ENCODE peak calls at places on chromosomes 5 and 9, in nine cellular contexts. J is cardiac muscle cell; I is GM10248; C is choroid plexus epithelial cell; O is cardiac fibroblast; P is CD8-positive, alpha-beta T cell; G is astrocyte; B is heart left ventricle; Z is tibial nerve. S is an unnamed sample.

GRCh38 chr5:73135429-73136276 is 15.3 kb downstream of the TMEM171 start:
- DNase-seq in J (peak; percentile 62), I (no peak), C (peak; percentile 75), O (peak; percentile 48), P (no peak), G (no peak), B (no peak), Z (no peak), S (no peak)

GRCh38 chr5:76867827-76868693 is 18.2 kb downstream of the S100Z start:
- DNase-seq in J (peak; percentile 86), I (peak; percentile 67), C (peak; percentile 87), O (peak; percentile 87), P (peak; percentile 32), G (peak; percentile 30), B (peak; percentile 62), Z (peak; percentile 24), S (peak; percentile 37)

GRCh38 chr9:38414040-38414723 is 10.1 kb downstream of the IGFBPL1 start:
- DNase-seq in J (no peak), I (no peak), C (no peak), O (no peak), P (no peak), G (no peak), B (no peak), Z (no peak), S (no peak)

GRCh38 chr5:95664204-95664786 is 17.7 kb downstream of the RFESD start:
- DNase-seq in J (peak; percentile 50), I (no peak), C (peak; percentile 59), O (peak; percentile 69), P (no peak), G (peak; percentile 33), B (no peak), Z (no peak), S (no peak)

GRCh38 chr9:87554177-87554940 is 56.7 kb downstream of the DAPK1 start:
- DNase-seq in J (no peak), I (no peak), C (no peak), O (no peak), P (no peak), G (no peak), B (no peak), Z (no peak), S (no peak)

GRCh38 chr9:68610016-68610415 is 69.3 kb upstream of the TMEM252 start:
- DNase-seq in J (no peak), I (no peak), C (no peak), O (no peak), P (no peak), G (no peak), B (no peak), Z (no peak), S (no peak)

GRCh38 chr5:115309751-115310370 is 13.4 kb upstream of the CCDC112 start:
- DNase-seq in J (peak; percentile 42), I (no peak), C (peak; percentile 73), O (peak; percentile 81), P (no peak), G (peak; percentile 41), B (no peak), Z (no peak), S (no peak)

GRCh38 chr9:116058421-116058820 is 95.2 kb upstream of the PAPPA start:
- DNase-seq in J (no peak), I (no peak), C (peak; percentile 60), O (peak; percentile 43), P (no peak), G (no peak), B (no peak), Z (no peak), S (no peak)

GRCh38 chr9:137876781-137877386 is 698 bp upstream of the CACNA1B start:
- DNase-seq in J (no peak), I (no peak), C (no peak), O (no peak), P (no peak), G (no peak), B (no peak), Z (no peak), S (no peak)

GRCh38 chr5:146744358-146744757 is 134.2 kb downstream of the PPP2R2B start:
- DNase-seq in J (no peak), I (no peak), C (peak; percentile 27), O (peak; percentile 3), P (no peak), G (peak; percentile 91), B (no peak), Z (no peak), S (no peak)

GRCh38 chr9:109802491-109802890 is 22.5 kb downstream of the PALM2AKAP2 start:
- DNase-seq in J (no peak), I (no peak), C (no peak), O (no peak), P (no peak), G (no peak), B (no peak), Z (no peak), S (no peak)

GRCh38 chr5:65103674-65104035 is 334.9 kb downstream of the CWC27 start:
- DNase-seq in J (no peak), I (no peak), C (no peak), O (no peak), P (no peak), G (no peak), B (peak; percentile 20), Z (no peak), S (no peak)

GRCh38 chr5:161420526-161420925 is 126.0 kb downstream of the GABRB2 start:
- DNase-seq in J (no peak), I (no peak), C (no peak), O (no peak), P (no peak), G (no peak), B (no peak), Z (no peak), S (no peak)

GRCh38 chr9:22037954-22038690 is 29.0 kb upstream of the CDKN2B start:
- DNase-seq in J (no peak), I (no peak), C (peak; percentile 66), O (peak; percentile 75), P (no peak), G (no peak), B (no peak), Z (no peak), S (no peak)

GRCh38 chr9:98121096-98121495 is 2.1 kb upstream of the TRIM14 start:
- DNase-seq in J (no peak), I (no peak), C (peak; percentile 25), O (peak; percentile 26), P (no peak), G (no peak), B (no peak), Z (no peak), S (peak; percentile 99)

DNA sequence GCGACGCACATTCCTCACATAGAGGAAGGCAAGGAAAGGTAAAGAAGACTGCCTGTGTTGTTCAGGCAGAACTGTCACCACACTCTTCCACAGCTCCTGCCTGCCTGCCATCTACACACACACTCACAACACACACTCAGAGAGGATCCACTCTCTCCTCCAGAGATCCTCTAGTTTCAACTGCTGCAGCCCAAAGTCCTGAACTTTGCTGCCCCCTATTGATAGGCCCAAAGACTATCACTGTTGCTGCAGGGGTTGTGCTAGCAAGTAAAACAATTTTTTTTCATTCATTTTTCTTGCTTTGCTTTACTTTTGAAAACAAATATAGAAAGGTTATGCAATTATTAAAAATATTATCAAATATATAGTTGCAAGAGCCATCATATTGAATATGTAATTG is 5.9 kb upstream of the CFAP90 start:
- DNase-seq in J (peak; percentile 70), I (peak; percentile 27), C (peak; percentile 79), O (peak; percentile 60), P (no peak), G (no peak), B (no peak), Z (no peak), S (no peak)
- TF ChIP-seq CTCF in J (peak; percentile 85), I (peak; percentile 67), C (peak; percentile 90), O (peak; percentile 77), P (peak; percentile 43), G (peak; percentile 60), B (peak; percentile 67), Z (peak; percentile 41), S (peak; percentile 85)

DNA sequence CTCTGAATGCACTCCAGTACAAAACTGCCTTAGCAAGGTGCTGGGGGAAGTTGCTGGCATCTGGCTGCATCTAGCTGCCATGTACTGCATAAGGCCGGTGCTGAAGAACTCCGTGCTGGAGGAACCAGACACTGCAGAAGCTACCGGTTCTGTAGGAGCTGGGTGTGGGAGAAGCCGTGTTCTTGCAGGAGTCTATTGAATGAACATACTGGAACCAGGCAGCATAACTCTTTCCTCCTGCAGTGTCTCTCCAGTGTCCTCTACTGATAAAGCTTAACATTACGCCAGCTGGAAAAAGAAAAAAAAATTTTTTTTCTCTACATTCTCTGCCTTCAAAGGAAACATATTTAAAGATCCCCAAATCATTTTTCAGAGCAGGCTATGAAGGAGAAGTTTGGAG is 38.5 kb downstream of the VPS13A start:
- DNase-seq in J (peak; percentile 14), I (no peak), C (peak; percentile 74), O (peak; percentile 25), P (no peak), G (no peak), B (no peak), Z (no peak), S (no peak)
- TF ChIP-seq CTCF in J (peak; percentile 35), I (no peak), C (peak; percentile 57), O (peak; percentile 22), P (no peak), G (no peak), B (peak; percentile 36), Z (no peak), S (peak; percentile 52)

GRCh38 chr9:107087256-107087655 is 195.8 kb upstream of the RAD23B start:
- DNase-seq in J (no peak), I (no peak), C (no peak), O (peak; percentile 3), P (no peak), G (no peak), B (no peak), Z (no peak), S (no peak)
- TF ChIP-seq CTCF in J (peak; percentile 15), I (no peak), C (peak; percentile 7), O (no peak), P (no peak), G (no peak), B (peak; percentile 16), Z (no peak), S (no peak)

GRCh38 chr9:93826209-93826608 is 128.9 kb downstream of the BARX1 start:
- DNase-seq in J (no peak), I (peak; percentile 43), C (no peak), O (no peak), P (peak; percentile 13), G (no peak), B (no peak), Z (no peak), S (no peak)
- TF ChIP-seq CTCF in J (peak; percentile 19), I (peak; percentile 40), C (no peak), O (peak; percentile 30), P (peak; percentile 52), G (no peak), B (no peak), Z (no peak), S (no peak)

S was measured in LNCaP clone FGC.